ENCODE peak calls at places on chromosomes 11 and 22, in six cellular contexts. One of them, this sample, is unnamed.

GRCh38 chr22:45970709-45971388 is 6.1 kb downstream of the WNT7B start:
- DNase-seq in upper lobe of right lung: no peak
- DNase-seq in GM23338: peak; percentile 66
- DNase-seq in pancreas: no peak
- DNase-seq in transverse colon: no peak
- DNase-seq in cardiac muscle cell: peak; percentile 32
- DNase-seq in this sample: no peak

GRCh38 chr11:72605958-72606357 is 68.3 kb downstream of the PDE2A start:
- DNase-seq in upper lobe of right lung: no peak
- DNase-seq in pancreas: no peak
- DNase-seq in GM23338: no peak
- DNase-seq in cardiac muscle cell: peak; percentile 34
- DNase-seq in transverse colon: no peak
- DNase-seq in this sample: no peak

GRCh38 chr11:101407324-101407723 is 176.5 kb downstream of the TRPC6 start:
- DNase-seq in cardiac muscle cell: peak; percentile 14
- DNase-seq in pancreas: no peak
- DNase-seq in transverse colon: peak; percentile 8
- DNase-seq in GM23338: no peak
- DNase-seq in upper lobe of right lung: no peak
- DNase-seq in this sample: peak; percentile 54

GRCh38 chr22:30275625-30276024 is 9.0 kb upstream of the OSM start:
- DNase-seq in transverse colon: no peak
- DNase-seq in cardiac muscle cell: no peak
- DNase-seq in pancreas: no peak
- DNase-seq in upper lobe of right lung: no peak
- DNase-seq in GM23338: no peak
- DNase-seq in this sample: no peak

GRCh38 chr11:22624742-22625447 is 728 bp downstream of the FANCF start:
- DNase-seq in pancreas: peak; percentile 75
- DNase-seq in upper lobe of right lung: peak; percentile 84
- DNase-seq in cardiac muscle cell: peak; percentile 63
- DNase-seq in GM23338: peak; percentile 90
- DNase-seq in transverse colon: peak; percentile 76
- DNase-seq in this sample: peak; percentile 44

GRCh38 chr22:37351268-37351667 is 69.0 kb downstream of the CYTH4 start:
- DNase-seq in pancreas: no peak
- DNase-seq in cardiac muscle cell: no peak
- DNase-seq in upper lobe of right lung: no peak
- DNase-seq in GM23338: no peak
- DNase-seq in transverse colon: no peak
- DNase-seq in this sample: no peak

GRCh38 chr22:27133951-27134664 is 476.7 kb downstream of the MIAT start:
- DNase-seq in upper lobe of right lung: no peak
- DNase-seq in cardiac muscle cell: peak; percentile 87
- DNase-seq in transverse colon: peak; percentile 21
- DNase-seq in GM23338: no peak
- DNase-seq in pancreas: no peak
- DNase-seq in this sample: peak; percentile 46

GRCh38 chr11:94803491-94803890 is 35.3 kb downstream of the AMOTL1 start:
- DNase-seq in transverse colon: no peak
- DNase-seq in GM23338: no peak
- DNase-seq in pancreas: no peak
- DNase-seq in upper lobe of right lung: no peak
- DNase-seq in cardiac muscle cell: no peak
- DNase-seq in this sample: no peak

GRCh38 chr11:34340653-34341052 is 17.2 kb downstream of the ABTB2 start:
- DNase-seq in cardiac muscle cell: no peak
- DNase-seq in GM23338: no peak
- DNase-seq in upper lobe of right lung: no peak
- DNase-seq in pancreas: no peak
- DNase-seq in transverse colon: no peak
- DNase-seq in this sample: no peak

GRCh38 chr11:44833869-44834452 is 107.2 kb downstream of the TSPAN18 start:
- DNase-seq in transverse colon: no peak
- DNase-seq in cardiac muscle cell: no peak
- DNase-seq in pancreas: no peak
- DNase-seq in upper lobe of right lung: no peak
- DNase-seq in GM23338: peak; percentile 65
- DNase-seq in this sample: no peak

GRCh38 chr11:36239636-36240035 is 49.6 kb downstream of the COMMD9 start:
- DNase-seq in upper lobe of right lung: no peak
- DNase-seq in transverse colon: no peak
- DNase-seq in GM23338: no peak
- DNase-seq in cardiac muscle cell: no peak
- DNase-seq in pancreas: no peak
- DNase-seq in this sample: no peak

GRCh38 chr22:48948575-48949170 is 879.0 kb downstream of the BRD1 start:
- DNase-seq in GM23338: no peak
- DNase-seq in transverse colon: no peak
- DNase-seq in cardiac muscle cell: no peak
- DNase-seq in upper lobe of right lung: peak; percentile 17
- DNase-seq in pancreas: no peak
- DNase-seq in this sample: no peak

GRCh38 chr11:60924110-60924905 is at the start of gene TMEM132A:
- DNase-seq in cardiac muscle cell: peak; percentile 71
- DNase-seq in GM23338: peak; percentile 93
- DNase-seq in pancreas: peak; percentile 63
- DNase-seq in upper lobe of right lung: peak; percentile 81
- DNase-seq in transverse colon: peak; percentile 74
- DNase-seq in this sample: peak; percentile 65

GRCh38 chr22:50035131-50035881 is 22.7 kb upstream of the IL17REL start:
- DNase-seq in cardiac muscle cell: no peak
- DNase-seq in pancreas: no peak
- DNase-seq in transverse colon: no peak
- DNase-seq in GM23338: no peak
- DNase-seq in upper lobe of right lung: peak; percentile 62
- DNase-seq in this sample: no peak

GRCh38 chr11:112321521-112322172 is 61.0 kb upstream of the PLET1 start:
- DNase-seq in pancreas: peak; percentile 83
- DNase-seq in cardiac muscle cell: peak; percentile 93
- DNase-seq in transverse colon: peak; percentile 84
- DNase-seq in upper lobe of right lung: peak; percentile 85
- DNase-seq in GM23338: peak; percentile 60
- DNase-seq in this sample: no peak

GRCh38 chr11:130737866-130738431 is 178.3 kb downstream of the SNX19 start:
- DNase-seq in pancreas: peak; percentile 40
- DNase-seq in upper lobe of right lung: no peak
- DNase-seq in cardiac muscle cell: peak; percentile 81
- DNase-seq in transverse colon: no peak
- DNase-seq in GM23338: no peak
- DNase-seq in this sample: peak; percentile 34

GRCh38 chr11:11336664-11337063 is 16.4 kb downstream of the CSNK2A3 start:
- DNase-seq in upper lobe of right lung: no peak
- DNase-seq in GM23338: no peak
- DNase-seq in pancreas: no peak
- DNase-seq in transverse colon: no peak
- DNase-seq in cardiac muscle cell: no peak
- DNase-seq in this sample: no peak

GRCh38 chr22:24845036-24845918 is 39.3 kb downstream of the SGSM1 start:
- DNase-seq in GM23338: no peak
- DNase-seq in cardiac muscle cell: peak; percentile 13
- DNase-seq in pancreas: no peak
- DNase-seq in upper lobe of right lung: no peak
- DNase-seq in transverse colon: no peak
- DNase-seq in this sample: no peak

GRCh38 chr11:45809456-45810395 is 4.8 kb downstream of the SLC35C1 start:
- DNase-seq in cardiac muscle cell: no peak
- DNase-seq in transverse colon: no peak
- DNase-seq in upper lobe of right lung: no peak
- DNase-seq in pancreas: no peak
- DNase-seq in GM23338: no peak
- DNase-seq in this sample: no peak

GRCh38 chr11:85896871-85897270 is 41.7 kb downstream of the CCDC83 start:
- DNase-seq in transverse colon: no peak
- DNase-seq in GM23338: no peak
- DNase-seq in upper lobe of right lung: no peak
- DNase-seq in pancreas: no peak
- DNase-seq in cardiac muscle cell: peak; percentile 6
- DNase-seq in this sample: no peak

GRCh38 chr22:24225951-24226350 is 18.9 kb downstream of the GGT5 start:
- DNase-seq in upper lobe of right lung: no peak
- DNase-seq in GM23338: no peak
- DNase-seq in pancreas: no peak
- DNase-seq in transverse colon: no peak
- DNase-seq in cardiac muscle cell: no peak
- DNase-seq in this sample: no peak

GRCh38 chr22:31250740-31251330 is 38.7 kb downstream of the LIMK2 start:
- DNase-seq in GM23338: no peak
- DNase-seq in upper lobe of right lung: no peak
- DNase-seq in cardiac muscle cell: peak; percentile 51
- DNase-seq in pancreas: no peak
- DNase-seq in transverse colon: no peak
- DNase-seq in this sample: no peak

GRCh38 chr11:102346748-102347525 is at the start of gene BIRC2:
- DNase-seq in upper lobe of right lung: peak; percentile 97
- DNase-seq in pancreas: peak; percentile 96
- DNase-seq in cardiac muscle cell: peak; percentile 95
- DNase-seq in GM23338: peak; percentile 96
- DNase-seq in transverse colon: peak; percentile 97
- DNase-seq in this sample: peak; percentile 97

GRCh38 chr11:86999859-87000753 is 37.6 kb upstream of the TMEM135 start:
- DNase-seq in upper lobe of right lung: no peak
- DNase-seq in pancreas: no peak
- DNase-seq in GM23338: peak; percentile 25
- DNase-seq in transverse colon: no peak
- DNase-seq in cardiac muscle cell: peak; percentile 58
- DNase-seq in this sample: no peak

GRCh38 chr11:43947003-43947500 is 4.6 kb downstream of the C11orf96 start:
- DNase-seq in upper lobe of right lung: no peak
- DNase-seq in cardiac muscle cell: peak; percentile 61
- DNase-seq in GM23338: peak; percentile 74
- DNase-seq in transverse colon: no peak
- DNase-seq in pancreas: no peak
- DNase-seq in this sample: peak; percentile 61

GRCh38 chr11:83801799-83802198 is 515.6 kb upstream of the CCDC90B start:
- DNase-seq in GM23338: peak; percentile 64
- DNase-seq in transverse colon: no peak
- DNase-seq in cardiac muscle cell: no peak
- DNase-seq in upper lobe of right lung: no peak
- DNase-seq in pancreas: no peak
- DNase-seq in this sample: no peak
- TF ChIP-seq CTCF in GM23338: peak; percentile 40
- TF ChIP-seq CTCF in transverse colon: no peak
- TF ChIP-seq CTCF in cardiac muscle cell: peak; percentile 19
- TF ChIP-seq CTCF in upper lobe of right lung: peak; percentile 8
- TF ChIP-seq CTCF in pancreas: no peak
- TF ChIP-seq CTCF in this sample: no peak

DNA sequence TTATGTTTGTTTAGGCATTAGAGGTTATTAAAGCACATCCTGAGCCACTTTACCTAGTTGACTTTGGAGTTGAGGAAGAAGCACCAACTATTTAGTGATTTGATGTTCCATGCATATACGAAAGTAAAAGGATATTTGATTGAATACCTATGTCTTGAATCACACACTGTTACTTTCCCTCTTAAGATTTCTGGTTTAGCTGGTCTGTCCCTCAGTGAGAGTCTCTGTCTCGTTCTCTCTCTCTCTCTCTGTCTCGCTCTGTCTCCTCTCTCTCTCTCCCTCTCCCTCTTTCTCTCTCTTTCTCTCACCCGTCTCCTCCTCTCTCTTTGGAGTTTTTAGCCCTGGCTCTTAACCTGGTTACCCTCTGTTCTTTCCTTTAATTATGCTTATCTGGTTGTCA is 11.0 kb downstream of the CTNND1 start:
- DNase-seq in GM23338: no peak
- DNase-seq in pancreas: no peak
- DNase-seq in cardiac muscle cell: no peak
- DNase-seq in upper lobe of right lung: no peak
- DNase-seq in transverse colon: no peak
- DNase-seq in this sample: no peak
- H3K4me1 ChIP-seq in GM23338: peaks cover 26% of the 10 kb centered on the region
- H3K4me1 ChIP-seq in pancreas: peaks cover 40% of the 10 kb centered on the region
- H3K4me1 ChIP-seq in cardiac muscle cell: peaks cover 42% of the 10 kb centered on the region
- H3K4me1 ChIP-seq in upper lobe of right lung: peaks cover 83% of the 10 kb centered on the region
- H3K4me1 ChIP-seq in transverse colon: peaks cover 66% of the 10 kb centered on the region
- H3K4me1 ChIP-seq in this sample: peaks cover 24% of the 10 kb centered on the region

DNA sequence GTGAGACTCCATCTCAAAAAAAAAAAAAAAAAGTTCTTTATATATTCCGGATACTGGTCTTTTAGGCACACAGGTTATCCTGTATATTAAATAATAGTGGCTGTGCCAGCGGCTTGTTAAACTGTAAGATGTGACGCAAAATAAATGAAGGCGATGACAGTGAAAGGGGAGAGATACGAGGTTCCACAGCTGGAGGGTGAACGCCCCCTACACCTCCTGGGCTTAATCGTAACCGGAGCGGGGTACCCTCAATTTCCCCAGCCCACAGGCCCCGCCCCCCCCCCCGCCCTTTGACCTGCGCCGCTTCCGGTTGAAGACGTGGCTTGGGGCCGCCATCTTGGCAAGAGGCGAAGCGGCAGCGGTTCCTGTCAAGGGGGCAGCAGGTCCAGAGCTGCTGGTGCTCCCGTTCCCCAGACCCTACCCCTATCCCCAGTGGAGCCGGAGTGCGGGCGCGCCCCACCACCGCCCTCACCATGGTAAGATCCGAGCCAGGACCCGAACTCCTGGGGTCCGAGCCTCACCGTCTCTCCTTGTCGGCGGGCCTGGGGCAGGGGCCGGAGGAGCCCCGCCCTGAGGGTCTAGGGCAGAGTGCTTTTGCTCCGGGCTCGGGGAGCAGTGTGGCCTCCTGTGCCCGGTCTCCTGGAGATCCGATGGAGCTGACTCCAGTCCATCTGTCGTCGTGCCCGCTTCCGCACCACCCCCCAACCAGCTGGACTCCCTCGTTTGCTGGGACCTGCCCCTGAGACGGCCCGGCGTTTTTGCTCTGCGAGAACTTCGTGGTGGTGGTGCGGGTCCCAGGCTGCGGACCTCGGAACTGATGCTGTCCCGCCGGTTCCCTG is at the start of gene ARCN1:
- DNase-seq in upper lobe of right lung: peak; percentile 91
- DNase-seq in GM23338: peak; percentile 94
- DNase-seq in transverse colon: peak; percentile 82
- DNase-seq in pancreas: peak; percentile 75
- DNase-seq in cardiac muscle cell: peak; percentile 87
- DNase-seq in this sample: peak; percentile 79
- TF ChIP-seq CTCF in upper lobe of right lung: no peak
- TF ChIP-seq CTCF in GM23338: peak; percentile 11
- TF ChIP-seq CTCF in transverse colon: no peak
- TF ChIP-seq CTCF in pancreas: no peak
- TF ChIP-seq CTCF in cardiac muscle cell: no peak
- TF ChIP-seq CTCF in this sample: no peak

GRCh38 chr11:76782526-76783293 is 446 bp upstream of the TSKU start:
- DNase-seq in transverse colon: peak; percentile 92
- DNase-seq in cardiac muscle cell: peak; percentile 98
- DNase-seq in pancreas: peak; percentile 88
- DNase-seq in upper lobe of right lung: peak; percentile 91
- DNase-seq in GM23338: peak; percentile 98
- DNase-seq in this sample: peak; percentile 91
- H3K4me1 ChIP-seq in transverse colon: peaks cover 45% of the 10 kb centered on the region
- H3K4me1 ChIP-seq in cardiac muscle cell: peaks cover 14% of the 10 kb centered on the region
- H3K4me1 ChIP-seq in pancreas: no peaks in the 10 kb centered on the region
- H3K4me1 ChIP-seq in upper lobe of right lung: peaks cover 21% of the 10 kb centered on the region
- H3K4me1 ChIP-seq in GM23338: peaks cover 45% of the 10 kb centered on the region
- H3K4me1 ChIP-seq in this sample: no peaks in the 10 kb centered on the region